ENCODE peak calls at places on chromosomes 6 and 20, in five cellular contexts. C, I, B, S and N are unnamed samples.
A peak's percentile ranks its signal among the peaks of the same experiment; 100 is the strongest.

GRCh38 chr6:146805546-146806325 is 207.0 kb downstream of the ADGB start:
- DNase-seq in S (no peak), C (no peak), B (no peak), I (no peak), N (no peak)

GRCh38 chr6:20156824-20157223 is 55.4 kb downstream of the MBOAT1 start:
- DNase-seq in S (no peak), C (no peak), I (no peak), B (no peak), N (no peak)

GRCh38 chr6:95847061-95847460 is 168.7 kb upstream of the FUT9 start:
- DNase-seq in B (no peak), S (no peak), C (no peak), I (no peak), N (no peak)

GRCh38 chr6:170344631-170345576 is 38.3 kb downstream of the FAM120B start:
- DNase-seq in I (peak; percentile 20), S (peak; percentile 52), C (no peak), B (peak; percentile 55), N (no peak)

GRCh38 chr6:141421378-141421777 is 711.3 kb upstream of the GJE1 start:
- DNase-seq in S (no peak), C (no peak), I (no peak), B (no peak), N (no peak)

GRCh38 chr6:151808331-151809241 is 1.1 kb downstream of the ESR1 start:
- DNase-seq in C (peak; percentile 64), B (no peak), I (no peak), S (no peak), N (peak; percentile 27)

GRCh38 chr6:35596448-35597442 is 84.0 kb upstream of the TULP1 start:
- DNase-seq in B (no peak), S (no peak), I (no peak), C (no peak), N (no peak)

GRCh38 chr6:35034411-35035171 is 106.5 kb downstream of the TCP11 start:
- DNase-seq in B (no peak), I (no peak), C (no peak), S (no peak), N (no peak)

GRCh38 chr20:8589956-8590355 is 457.9 kb downstream of the PLCB1 start:
- DNase-seq in C (no peak), I (no peak), S (no peak), B (no peak), N (no peak)

GRCh38 chr6:31620586-31621319 is at the start of gene PRRC2A:
- DNase-seq in I (no peak), S (peak; percentile 89), B (no peak), C (peak; percentile 90), N (peak; percentile 78)

GRCh38 chr6:116564921-116565872 is 6.1 kb upstream of the RWDD1 start:
- DNase-seq in C (no peak), S (no peak), B (no peak), I (no peak), N (no peak)

GRCh38 chr20:12435254-12435653 is 517.6 kb downstream of the BTBD3 start:
- DNase-seq in S (no peak), I (no peak), C (no peak), B (no peak), N (no peak)

GRCh38 chr6:139112561-139112960 is 22.3 kb upstream of the HECA start:
- DNase-seq in S (no peak), B (no peak), I (no peak), C (no peak), N (no peak)

GRCh38 chr6:85273870-85274269 is 176.0 kb upstream of the NT5E start:
- DNase-seq in B (no peak), S (no peak), C (no peak), I (no peak), N (no peak)

GRCh38 chr20:56360899-56361199 is 2.1 kb downstream of the FAM210B start:
- DNase-seq in S (no peak), I (no peak), B (no peak), C (no peak), N (peak; percentile 14)

GRCh38 chr6:111724505-111724904 is 118.8 kb upstream of the TRAF3IP2 start:
- DNase-seq in I (peak; percentile 86), B (no peak), C (no peak), S (no peak), N (no peak)

GRCh38 chr20:33667245-33668086 is 723 bp downstream of the ACTL10 start:
- DNase-seq in S (no peak), B (no peak), C (no peak), I (no peak), N (no peak)

GRCh38 chr6:144305567-144305966 is 20.4 kb downstream of the UTRN start:
- DNase-seq in I (no peak), C (no peak), B (no peak), S (no peak), N (no peak)

GRCh38 chr6:144304223-144304848 is 19.2 kb downstream of the UTRN start:
- DNase-seq in B (no peak), S (no peak), C (no peak), I (no peak), N (no peak)

GRCh38 chr6:144302701-144303351 is 17.7 kb downstream of the UTRN start:
- DNase-seq in C (no peak), B (peak; percentile 58), S (no peak), I (no peak), N (no peak)

GRCh38 chr6:144307880-144308279 is 22.7 kb downstream of the UTRN start:
- DNase-seq in S (no peak), I (no peak), C (no peak), B (no peak), N (no peak)

GRCh38 chr6:144305985-144306384 is 20.9 kb downstream of the UTRN start:
- DNase-seq in I (peak; percentile 30), S (no peak), C (no peak), B (no peak), N (no peak)
- TF ChIP-seq ATF2 in I (no peak), S (no peak), C (no peak), B (no peak), N (no peak)

GRCh38 chr6:90578894-90579549 is 7.8 kb downstream of the MAP3K7 start:
- DNase-seq in I (no peak), S (no peak), C (no peak), B (no peak), N (no peak)

GRCh38 chr6:90583783-90584481 is 2.9 kb downstream of the MAP3K7 start:
- DNase-seq in B (no peak), S (no peak), C (no peak), I (no peak), N (no peak)

GRCh38 chr6:90583179-90583578 is 3.7 kb downstream of the MAP3K7 start:
- DNase-seq in C (no peak), B (no peak), I (no peak), S (no peak), N (no peak)

GRCh38 chr6:90586675-90587638 is at the start of gene MAP3K7:
- DNase-seq in S (peak; percentile 85), B (peak; percentile 95), I (peak; percentile 94), C (peak; percentile 97), N (peak; percentile 89)

DNA sequence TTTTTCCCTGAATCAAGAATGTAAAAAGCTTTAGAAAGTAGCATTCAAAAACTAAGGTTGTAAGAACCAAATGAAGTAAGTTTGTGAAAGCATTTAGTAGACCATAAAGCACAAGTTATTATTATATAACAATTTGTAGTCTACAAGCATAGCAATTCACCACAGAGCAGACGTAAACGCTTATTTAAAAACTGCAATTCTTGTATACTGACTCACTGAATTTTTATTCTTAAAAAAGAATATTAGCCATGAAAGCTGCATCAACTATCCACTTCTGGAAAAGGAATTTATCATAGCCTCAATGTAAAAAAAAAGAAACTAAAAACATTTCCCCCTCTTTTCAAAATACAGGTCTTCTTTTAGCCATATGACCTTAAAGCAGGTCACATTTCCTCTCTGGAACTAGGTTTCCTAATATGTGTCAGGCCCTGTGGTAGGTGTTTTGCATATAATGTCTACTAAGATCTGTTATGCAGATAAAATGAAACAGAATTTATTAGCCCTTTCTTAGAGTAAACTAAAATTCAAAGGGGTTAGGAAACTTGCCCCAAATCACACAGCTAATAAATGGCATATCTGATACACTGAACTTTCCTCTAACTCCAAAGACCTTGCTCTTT is 2.1 kb downstream of the MAP3K7 start:
- DNase-seq in I (no peak), C (no peak), S (no peak), B (no peak), N (no peak)
- TF ChIP-seq ATF2 in I (no peak), C (no peak), S (no peak), B (no peak), N (no peak)

DNA sequence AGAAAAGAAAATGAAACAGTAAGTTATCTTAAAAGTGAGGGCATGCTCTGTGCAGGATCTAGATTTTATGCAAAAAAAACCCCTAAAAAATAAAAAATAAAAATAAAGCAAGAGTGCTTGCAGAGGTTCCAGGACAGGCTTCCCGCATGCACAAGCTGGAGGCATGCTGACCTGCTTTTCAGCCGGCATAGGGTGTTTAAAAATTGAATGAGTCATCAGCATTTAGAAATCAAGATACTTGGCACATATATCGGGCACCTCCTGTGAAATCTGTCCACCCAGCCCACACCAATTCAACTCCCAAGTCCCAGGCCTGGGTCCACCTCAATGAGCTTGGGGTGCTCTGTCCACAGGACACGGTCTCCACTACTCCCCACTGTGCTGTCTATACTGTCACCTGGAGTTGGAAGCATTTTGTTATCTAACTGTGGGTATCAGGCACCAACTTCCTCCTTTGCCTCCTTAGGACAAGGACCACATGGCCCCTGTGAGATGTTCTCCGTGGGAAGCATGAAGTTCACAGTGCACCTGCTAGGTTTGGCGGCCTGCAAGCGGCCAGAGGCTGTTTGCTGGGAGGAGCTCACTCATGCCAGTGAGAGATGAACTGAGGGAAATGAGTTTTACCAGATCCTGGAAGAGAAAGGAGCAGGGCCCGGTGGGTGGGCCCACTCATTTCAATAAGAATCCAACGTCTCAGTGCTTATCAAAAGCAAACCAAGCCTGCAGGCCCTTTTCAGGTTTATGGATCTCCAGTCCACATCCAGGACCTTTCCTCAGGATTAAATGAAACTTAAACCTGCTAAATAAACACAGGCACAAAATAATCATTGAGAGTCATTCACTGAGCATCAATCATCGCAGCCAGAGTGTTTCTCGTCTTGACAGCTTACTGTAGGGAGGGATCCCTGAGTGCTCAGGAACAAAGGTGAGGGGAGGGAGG is 121.1 kb downstream of the FOXA2 start:
- DNase-seq in B (no peak), I (no peak), C (no peak), S (no peak), N (no peak)
- TF ChIP-seq ATF2 in B (no peak), I (no peak), C (no peak), S (no peak), N (no peak)

GRCh38 chr6:168956141-168956838 is 297.4 kb downstream of the THBS2 start:
- DNase-seq in S (no peak), I (no peak), C (no peak), B (no peak), N (no peak)
- TF ChIP-seq ATF2 in S (no peak), I (no peak), C (no peak), B (no peak), N (no peak)

GRCh38 chr6:155259202-155259601 is 4.6 kb upstream of the CLDN20 start:
- DNase-seq in B (no peak), S (no peak), C (no peak), I (no peak), N (no peak)
- TF ChIP-seq ATF2 in B (no peak), S (no peak), C (no peak), I (no peak), N (no peak)